ENCODE peak calls at places on chromosome 1, in six cellular contexts. S is breast epithelium, Z is stomach, L is IMR-90, Q is uterus, C is K562. T is an unnamed sample. For H3K4me1, the result is how much of the 10 kb centered on the place peaks cover.

GRCh38 chr1:161020573-161021167 is at the start of gene F11R:
- DNase-seq in L (no peak), S (peak), C (peak), Q (peak), Z (peak), T (peak)

GRCh38 chr1:212609701-212610574 is 1.4 kb downstream of the ATF3 start:
- DNase-seq in C (no peak), S (no peak), Q (no peak), L (no peak), Z (no peak), T (no peak)

GRCh38 chr1:59926381-59927243 is at the start of gene CYP2J2:
- DNase-seq in L (no peak), Z (peak), C (no peak), Q (peak), S (peak), T (peak)

GRCh38 chr1:2603521-2604155 is 17.1 kb downstream of the PRXL2B start:
- DNase-seq in L (no peak), C (no peak), Q (no peak), S (no peak), Z (no peak), T (no peak)

GRCh38 chr1:186420311-186420710 is 40.6 kb downstream of the PDC start:
- DNase-seq in S (no peak), Z (no peak), L (peak), C (no peak), Q (no peak), T (no peak)

GRCh38 chr1:91427741-91428140 is 23.1 kb upstream of the HFM1 start:
- DNase-seq in Z (no peak), Q (no peak), C (no peak), L (no peak), S (no peak), T (no peak)

GRCh38 chr1:180271640-180272255 is 41.7 kb downstream of the LHX4 start:
- DNase-seq in Q (no peak), Z (no peak), S (no peak), L (no peak), C (no peak), T (no peak)

GRCh38 chr1:244066954-244067716 is 16.1 kb downstream of the ZBTB18 start:
- DNase-seq in Z (no peak), C (no peak), L (no peak), Q (no peak), S (no peak), T (no peak)

GRCh38 chr1:236051107-236051885 is 13.6 kb downstream of the NID1 start:
- DNase-seq in S (no peak), Q (no peak), L (peak), Z (no peak), C (no peak), T (no peak)

GRCh38 chr1:54405894-54406293 is 300 bp downstream of the SSBP3 start:
- DNase-seq in L (no peak), S (no peak), Q (no peak), C (no peak), Z (peak), T (no peak)
- H3K4me1 ChIP-seq in L (under half), S (under half), Q (under half), C (half or more), Z (half or more), T (under half)

GRCh38 chr1:22037520-22037919 is 15.0 kb upstream of the CDC42 start:
- DNase-seq in S (no peak), C (no peak), Z (no peak), L (no peak), Q (no peak), T (no peak)

GRCh38 chr1:22038036-22038435 is 14.5 kb upstream of the CDC42 start:
- DNase-seq in L (no peak), Q (no peak), S (no peak), Z (no peak), C (no peak), T (no peak)

GRCh38 chr1:22041505-22041904 is 11.0 kb upstream of the CDC42 start:
- DNase-seq in Z (no peak), C (no peak), L (no peak), Q (no peak), S (no peak), T (no peak)

GRCh38 chr1:22043175-22043769 is 9.2 kb upstream of the CDC42 start:
- DNase-seq in L (no peak), C (no peak), Z (peak), S (peak), Q (no peak), T (no peak)

DNA sequence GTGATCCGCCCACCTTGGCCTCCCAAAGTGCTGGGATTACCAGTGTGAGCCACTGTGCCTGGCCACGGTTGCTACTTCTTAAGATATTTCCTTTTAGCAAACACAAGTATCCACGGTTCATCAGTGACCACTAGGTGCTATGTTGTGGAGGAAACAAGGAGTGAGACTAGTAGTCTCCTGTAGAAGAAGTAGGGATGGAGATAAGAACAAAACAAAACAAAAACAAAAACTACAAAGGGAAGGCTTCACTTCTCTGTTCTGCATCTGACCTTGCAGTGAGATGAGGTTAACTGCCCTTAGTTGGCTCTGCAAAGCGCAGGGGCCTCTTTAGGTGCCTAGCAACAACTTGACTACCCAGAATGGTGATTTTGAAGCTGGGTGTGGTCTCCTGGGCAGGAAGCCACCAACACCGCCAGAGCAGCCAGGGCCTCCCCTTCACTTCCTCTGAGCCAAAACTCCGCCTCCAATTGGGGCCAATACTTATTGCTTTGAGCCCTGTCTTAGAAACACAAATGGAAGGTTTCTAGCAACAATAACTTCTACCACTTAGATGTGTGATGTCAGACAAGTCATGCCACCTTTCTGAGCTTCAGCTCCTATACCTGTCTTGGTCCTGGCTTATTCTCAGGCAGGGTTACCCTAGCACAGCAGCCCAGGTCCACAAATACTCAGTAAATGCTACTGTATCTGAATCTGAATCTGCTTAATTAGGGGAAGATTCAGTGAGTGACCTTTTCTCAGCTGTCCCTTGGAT is 12.7 kb upstream of the CDC42 start:
- DNase-seq in Q (peak), C (peak), Z (peak), S (no peak), L (peak), T (peak)
- TF ChIP-seq POLR2A in Q (no peak), C (peak), Z (no peak), S (no peak), L (no peak), T (no peak)

DNA sequence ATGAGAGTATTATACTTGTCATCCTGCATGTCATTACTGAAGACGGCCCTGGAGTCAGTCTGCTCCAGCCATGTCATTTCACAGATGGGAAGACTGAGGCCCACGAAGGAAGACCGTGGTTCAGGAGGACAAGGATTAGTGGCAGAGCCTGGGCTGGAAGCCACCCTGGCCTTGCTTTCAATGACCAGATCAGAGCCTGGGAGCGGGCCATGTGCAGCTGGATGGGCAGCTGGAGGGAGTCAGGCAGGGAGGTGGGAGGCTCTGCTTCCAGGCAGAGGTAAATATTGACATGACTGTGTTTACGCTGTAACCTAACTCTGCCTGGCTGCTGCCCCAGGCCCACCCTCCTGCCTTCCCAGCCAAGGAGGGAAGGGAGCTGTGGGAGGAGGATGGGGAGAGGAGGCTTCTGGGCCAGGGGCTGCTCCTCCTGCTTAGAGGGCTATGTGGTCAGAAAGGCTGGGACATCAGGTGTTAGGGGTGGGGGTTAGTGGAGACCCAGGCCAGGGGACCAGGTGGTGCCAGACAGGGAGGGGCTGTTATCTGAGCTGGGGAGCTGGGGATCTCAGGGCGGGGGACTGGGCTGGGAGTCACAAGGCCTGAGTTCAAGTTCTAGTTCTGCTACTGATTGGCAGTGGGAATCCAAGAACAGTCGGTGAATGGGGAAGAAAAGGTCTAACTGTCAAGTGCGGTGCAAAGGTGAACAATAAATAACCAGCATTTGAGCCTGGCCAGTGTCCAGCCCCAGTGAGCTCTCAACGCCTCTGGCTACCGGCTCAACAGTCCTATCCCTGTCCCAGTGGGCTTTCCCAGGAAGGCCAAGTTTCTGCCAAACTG is 48.5 kb upstream of the ECE1 start:
- DNase-seq in L (peak), Z (peak), Q (peak), S (peak), C (no peak), T (peak)
- H3K4me1 ChIP-seq in L (half or more), Z (half or more), Q (under half), S (under half), C (under half), T (half or more)

DNA sequence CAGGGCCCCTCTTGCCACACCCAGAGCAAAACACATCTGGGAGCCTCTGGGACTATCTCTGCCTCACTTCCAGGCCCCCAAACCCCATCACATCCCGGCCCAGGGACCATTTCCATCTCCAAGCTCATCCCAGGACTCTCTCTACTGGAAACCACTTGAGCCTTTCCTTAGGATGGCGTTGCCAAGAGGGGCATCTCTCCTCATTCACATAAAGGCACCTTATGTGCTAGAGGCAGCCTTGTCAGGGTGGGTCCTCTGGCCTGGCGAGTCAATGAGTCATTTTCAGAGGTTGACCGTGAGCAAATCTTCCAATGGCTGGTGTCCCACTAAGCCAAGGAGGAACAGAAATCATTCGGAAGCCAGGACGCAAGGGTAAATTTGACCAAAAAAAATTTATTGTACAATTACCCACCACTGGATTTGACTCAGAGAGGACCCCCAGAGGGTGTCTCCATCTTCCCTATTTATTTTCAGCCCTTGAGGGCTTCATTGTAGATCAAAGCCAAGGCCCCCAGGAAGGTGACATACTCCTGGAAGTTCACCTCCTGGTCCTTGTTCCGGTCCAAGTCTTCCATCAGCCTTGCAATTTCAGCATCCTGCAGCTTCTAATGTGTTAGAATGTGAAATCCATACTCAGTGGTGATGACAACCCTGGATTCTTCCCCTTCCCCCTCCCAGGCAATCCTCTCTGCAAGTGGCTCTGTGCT is 1.4 kb downstream of the S100A6 start:
- DNase-seq in C (no peak), Z (no peak), L (peak), S (no peak), Q (no peak), T (no peak)
- TF ChIP-seq POLR2A in C (no peak), Z (no peak), L (no peak), S (no peak), Q (no peak), T (no peak)

DNA sequence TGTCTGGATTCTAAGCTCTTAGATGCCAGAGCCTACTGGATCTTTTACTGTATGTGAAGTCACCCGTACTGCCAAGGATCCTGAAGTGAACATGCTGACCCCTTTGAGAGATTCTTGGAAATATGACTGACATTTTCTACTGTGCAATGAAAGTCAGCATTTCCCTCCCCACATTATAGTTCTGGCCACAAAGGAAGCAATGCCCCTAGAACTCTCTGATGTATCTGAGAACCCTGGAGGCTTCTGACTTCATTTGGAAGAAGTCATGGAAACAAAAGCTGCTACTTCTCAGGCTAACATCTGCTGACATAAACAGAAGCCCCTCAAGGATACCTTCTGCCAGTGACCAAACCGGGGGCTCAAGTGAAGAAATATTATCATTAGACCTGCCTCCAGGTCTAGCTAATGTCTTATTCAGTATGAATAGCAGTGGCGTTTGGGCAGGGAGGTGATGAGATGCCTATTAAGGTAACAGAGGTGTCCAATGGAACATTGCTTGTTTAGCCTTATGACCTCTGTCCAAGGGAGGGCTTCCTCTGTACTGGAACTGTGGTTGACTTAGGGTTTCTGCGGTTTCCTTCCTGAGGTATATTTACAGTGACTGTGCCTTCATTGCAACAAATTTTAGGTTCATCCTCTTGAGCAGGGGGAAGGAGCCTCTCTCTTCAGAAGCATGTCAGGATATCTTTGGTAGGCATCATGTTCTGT is 161.5 kb downstream of the PBX1 start:
- DNase-seq in Z (no peak), L (no peak), Q (no peak), S (no peak), C (no peak), T (no peak)
- H3K4me1 ChIP-seq in Z (under half), L (under half), Q (under half), S (under half), C (under half), T (under half)

GRCh38 chr1:113811888-113812660 is at the start of gene RSBN1:
- DNase-seq in S (peak), Q (peak), Z (peak), C (peak), L (peak), T (peak)
- TF ChIP-seq POLR2A in S (peak), Q (peak), Z (no peak), C (peak), L (peak), T (peak)

GRCh38 chr1:48051466-48052126 is 54.4 kb upstream of the TRABD2B start:
- DNase-seq in S (no peak), Z (no peak), Q (no peak), C (no peak), L (no peak), T (no peak)

GRCh38 chr1:48047116-48047515 is 49.9 kb upstream of the TRABD2B start:
- DNase-seq in S (no peak), Q (no peak), C (no peak), L (no peak), Z (no peak), T (no peak)

GRCh38 chr1:48049823-48050539 is 52.8 kb upstream of the TRABD2B start:
- DNase-seq in S (no peak), Q (no peak), L (no peak), Z (no peak), C (no peak), T (no peak)

GRCh38 chr1:48048980-48049379 is 51.8 kb upstream of the TRABD2B start:
- DNase-seq in L (no peak), S (no peak), Z (no peak), Q (no peak), C (no peak), T (no peak)

DNA sequence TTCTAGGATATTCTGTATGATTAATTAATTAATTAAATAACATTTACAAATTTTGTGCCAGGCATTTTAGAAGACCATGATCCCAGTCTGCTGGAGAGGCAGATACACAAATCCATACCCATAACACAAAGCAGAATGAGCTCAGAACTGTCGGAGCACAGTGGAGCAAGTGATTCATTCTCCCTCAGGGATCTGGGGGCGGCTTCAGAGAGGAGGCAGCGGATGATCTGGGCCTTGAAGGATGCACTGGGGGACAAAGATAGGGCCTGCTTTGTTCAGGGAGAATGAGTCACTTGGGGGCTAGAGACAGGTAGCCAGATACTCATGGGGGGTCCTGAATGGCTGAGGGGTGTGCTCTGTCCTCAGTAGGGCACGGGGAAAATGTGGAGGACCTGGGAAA is 50.9 kb upstream of the TRABD2B start:
- DNase-seq in Q (no peak), L (peak), C (no peak), Z (no peak), S (no peak), T (no peak)
- H3K4me1 ChIP-seq in Q (under half), L (under half), C (under half), Z (under half), S (under half), T (under half)

GRCh38 chr1:220044683-220045355 is 1.5 kb downstream of the EPRS1 start:
- DNase-seq in Q (no peak), S (no peak), C (no peak), L (no peak), Z (no peak), T (no peak)

GRCh38 chr1:220045356-220046051 is 801 bp downstream of the EPRS1 start:
- DNase-seq in Q (no peak), C (no peak), Z (no peak), L (no peak), S (no peak), T (no peak)

GRCh38 chr1:220043646-220044045 is 2.7 kb downstream of the EPRS1 start:
- DNase-seq in L (no peak), Q (no peak), C (no peak), Z (no peak), S (no peak), T (no peak)

GRCh38 chr1:220046052-220046930 is at the start of gene EPRS1:
- DNase-seq in Z (peak), C (peak), S (peak), L (peak), Q (peak), T (peak)
- TF ChIP-seq POLR2A in Z (no peak), C (peak), S (no peak), L (peak), Q (peak), T (peak)

DNA sequence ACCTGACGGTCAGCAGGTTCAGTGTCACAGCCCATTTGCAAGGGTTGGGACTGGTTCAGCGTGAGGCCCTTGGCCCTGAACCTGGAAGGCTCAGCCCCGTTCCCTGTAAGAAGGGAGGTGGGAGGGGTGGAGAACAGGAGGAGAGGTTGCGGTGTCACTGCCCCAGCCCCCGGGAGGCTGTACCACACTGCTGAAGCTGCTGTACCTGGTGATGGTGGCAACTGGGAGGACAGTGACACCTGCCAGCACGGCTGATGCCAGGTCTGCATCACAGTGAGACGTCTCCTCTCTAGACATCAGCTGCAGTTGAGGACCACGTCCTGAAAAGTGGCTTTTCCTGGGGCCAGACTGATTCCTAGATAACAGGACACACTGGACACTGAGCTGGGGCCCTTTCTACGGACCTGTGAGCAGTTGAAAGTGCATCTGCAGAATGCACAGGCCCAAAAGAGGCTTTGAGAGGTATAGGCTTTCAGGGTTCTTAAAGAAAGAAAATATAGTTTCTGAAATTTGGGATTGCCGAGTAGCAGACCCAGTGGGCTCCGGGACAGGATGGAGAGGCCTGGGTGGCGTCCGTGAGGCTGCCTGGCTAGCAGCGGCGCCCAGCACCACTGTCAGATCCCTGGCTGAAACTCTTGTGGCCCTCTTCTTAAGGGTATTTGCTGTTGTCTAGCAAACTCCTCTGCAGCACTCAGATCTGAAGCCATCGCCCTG is 47.7 kb downstream of the COQ8A start:
- DNase-seq in Q (no peak), C (no peak), Z (no peak), L (no peak), S (no peak), T (no peak)
- H3K4me1 ChIP-seq in Q (under half), C (under half), Z (under half), L (under half), S (under half), T (under half)

T was measured in transverse colon.